ENCODE peak calls at places on chromosomes 16 and 17, in eight cellular contexts. Z is fibroblast of mammary gland, T is brain microvascular endothelial cell, F is fibroblast of lung, C is AG09309, A is IMR-90, K is psoas muscle, W is right lobe of liver. R is an unnamed sample.
A peak's percentile ranks its signal among the peaks of the same experiment; 100 is the strongest.

GRCh38 chr16:83701494-83701893 is 106.3 kb upstream of the HSBP1 start:
- DNase-seq in Z (peak; percentile 8), T (peak; percentile 43), F (peak; percentile 51), C (no peak), A (peak; percentile 45), K (no peak), W (no peak), R (peak; percentile 59)

GRCh38 chr17:223723-224471 is 42.4 kb upstream of the DOC2B start:
- DNase-seq in Z (no peak), T (no peak), F (no peak), C (no peak), A (no peak), K (peak; percentile 32), W (peak; percentile 39), R (no peak)

GRCh38 chr17:71516149-71516548 is 604.7 kb upstream of the SOX9 start:
- DNase-seq in Z (no peak), T (no peak), F (no peak), C (no peak), A (no peak), K (no peak), W (no peak), R (no peak)

GRCh38 chr17:2235792-2236365 is 67.7 kb downstream of the SMG6 start:
- DNase-seq in Z (peak; percentile 99), T (no peak), F (peak; percentile 47), C (no peak), A (no peak), K (peak; percentile 71), W (no peak), R (no peak)

GRCh38 chr16:68324780-68325357 is 14.1 kb downstream of the PRMT7 start:
- DNase-seq in Z (peak; percentile 22), T (no peak), F (no peak), C (no peak), A (no peak), K (no peak), W (no peak), R (no peak)

GRCh38 chr17:66398059-66398458 is 95.6 kb downstream of the PRKCA start:
- DNase-seq in Z (no peak), T (no peak), F (no peak), C (no peak), A (no peak), K (no peak), W (no peak), R (no peak)

GRCh38 chr17:35056013-35056412 is 7.5 kb downstream of the RFFL start:
- DNase-seq in Z (no peak), T (no peak), F (no peak), C (no peak), A (no peak), K (no peak), W (no peak), R (no peak)

GRCh38 chr17:72632026-72632684 is 460.3 kb downstream of the SLC39A11 start:
- DNase-seq in Z (no peak), T (no peak), F (no peak), C (no peak), A (no peak), K (no peak), W (no peak), R (no peak)

DNA sequence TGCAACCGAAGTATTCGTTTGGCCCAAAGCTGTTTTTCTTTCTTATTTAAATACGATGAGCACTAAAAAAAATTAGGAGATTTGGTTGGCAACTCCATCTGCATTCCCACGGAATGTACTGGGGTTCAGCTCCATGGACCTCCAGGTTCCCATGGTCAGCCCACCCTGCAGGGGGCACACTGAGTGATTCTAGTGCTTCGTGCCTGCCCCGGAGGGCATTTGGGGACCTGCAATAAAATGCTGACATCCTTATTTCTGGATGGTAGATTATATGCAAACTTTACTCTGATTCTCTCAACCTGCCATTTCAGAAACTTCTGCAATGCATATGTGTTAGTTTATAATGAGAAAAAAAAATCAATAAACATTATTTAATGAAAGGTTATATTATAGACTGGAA is 339.4 kb downstream of the XYLT1 start:
- DNase-seq in Z (no peak), T (no peak), F (no peak), C (no peak), A (no peak), K (no peak), W (no peak), R (no peak)
- TF ChIP-seq CTCF in Z (no peak), T (no peak), F (no peak), C (no peak), A (no peak), K (no peak), W (no peak), R (no peak)

DNA sequence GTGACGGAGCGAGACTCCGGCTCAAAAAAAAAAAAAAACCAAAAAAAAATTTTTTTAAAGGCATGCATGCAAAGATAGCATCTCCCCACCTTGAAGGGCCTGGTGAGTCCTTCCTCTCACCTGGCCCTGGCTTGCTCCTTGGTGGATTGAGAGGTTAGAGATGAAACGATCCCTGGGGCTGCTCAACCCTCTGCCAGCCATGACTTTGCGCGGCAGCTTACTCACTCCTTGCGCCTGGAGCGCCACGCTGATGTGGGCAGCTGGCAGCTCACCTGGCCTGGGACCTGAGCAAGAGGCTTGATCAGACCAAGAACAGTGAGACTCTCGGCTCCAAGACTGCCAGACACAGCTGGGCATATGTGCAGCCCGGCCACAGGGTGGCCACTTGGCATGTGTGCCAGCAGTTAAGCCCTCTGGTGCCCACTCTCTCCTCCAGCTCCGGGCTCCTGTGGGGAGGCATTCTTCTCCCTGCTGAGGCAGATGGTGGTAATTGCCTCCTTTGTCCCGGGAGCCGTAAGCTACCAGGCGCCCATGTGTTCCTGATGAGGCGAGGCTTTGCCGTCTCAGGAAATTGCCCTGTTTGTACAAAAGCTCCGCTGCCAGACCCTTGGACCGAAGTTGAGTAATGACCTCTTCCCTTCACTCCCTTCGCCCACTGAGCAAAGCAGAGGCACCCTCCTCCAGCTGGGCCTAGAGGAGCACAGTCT is 5.1 kb upstream of the EVPL start:
- DNase-seq in Z (no peak), T (no peak), F (no peak), C (no peak), A (no peak), K (no peak), W (no peak), R (no peak)
- TF ChIP-seq CTCF in Z (no peak), T (peak; percentile 13), F (no peak), C (no peak), A (no peak), K (no peak), W (no peak), R (no peak)

GRCh38 chr16:30084816-30085159 is 6.9 kb downstream of the TBX6 start:
- DNase-seq in Z (peak; percentile 52), T (no peak), F (no peak), C (no peak), A (no peak), K (peak; percentile 90), W (no peak), R (peak; percentile 40)

GRCh38 chr16:30087181-30087898 is 4.4 kb downstream of the TBX6 start:
- DNase-seq in Z (no peak), T (no peak), F (no peak), C (no peak), A (no peak), K (no peak), W (no peak), R (no peak)

GRCh38 chr16:30085820-30086219 is 5.9 kb downstream of the TBX6 start:
- DNase-seq in Z (no peak), T (no peak), F (no peak), C (no peak), A (no peak), K (no peak), W (no peak), R (no peak)

GRCh38 chr16:30085247-30085646 is 6.5 kb downstream of the TBX6 start:
- DNase-seq in Z (no peak), T (no peak), F (no peak), C (no peak), A (no peak), K (no peak), W (no peak), R (no peak)

GRCh38 chr16:30086291-30087140 is 5.2 kb downstream of the TBX6 start:
- DNase-seq in Z (no peak), T (no peak), F (no peak), C (no peak), A (no peak), K (no peak), W (no peak), R (no peak)
- TF ChIP-seq CTCF in Z (no peak), T (no peak), F (no peak), C (no peak), A (no peak), K (no peak), W (no peak), R (no peak)

GRCh38 chr17:48550313-48551205 is 5.7 kb upstream of the HOXB2 start:
- DNase-seq in Z (no peak), T (no peak), F (peak; percentile 41), C (no peak), A (peak; percentile 40), K (no peak), W (no peak), R (no peak)
- TF ChIP-seq CTCF in Z (no peak), T (peak; percentile 40), F (peak; percentile 27), C (peak; percentile 12), A (peak; percentile 43), K (no peak), W (no peak), R (no peak)

DNA sequence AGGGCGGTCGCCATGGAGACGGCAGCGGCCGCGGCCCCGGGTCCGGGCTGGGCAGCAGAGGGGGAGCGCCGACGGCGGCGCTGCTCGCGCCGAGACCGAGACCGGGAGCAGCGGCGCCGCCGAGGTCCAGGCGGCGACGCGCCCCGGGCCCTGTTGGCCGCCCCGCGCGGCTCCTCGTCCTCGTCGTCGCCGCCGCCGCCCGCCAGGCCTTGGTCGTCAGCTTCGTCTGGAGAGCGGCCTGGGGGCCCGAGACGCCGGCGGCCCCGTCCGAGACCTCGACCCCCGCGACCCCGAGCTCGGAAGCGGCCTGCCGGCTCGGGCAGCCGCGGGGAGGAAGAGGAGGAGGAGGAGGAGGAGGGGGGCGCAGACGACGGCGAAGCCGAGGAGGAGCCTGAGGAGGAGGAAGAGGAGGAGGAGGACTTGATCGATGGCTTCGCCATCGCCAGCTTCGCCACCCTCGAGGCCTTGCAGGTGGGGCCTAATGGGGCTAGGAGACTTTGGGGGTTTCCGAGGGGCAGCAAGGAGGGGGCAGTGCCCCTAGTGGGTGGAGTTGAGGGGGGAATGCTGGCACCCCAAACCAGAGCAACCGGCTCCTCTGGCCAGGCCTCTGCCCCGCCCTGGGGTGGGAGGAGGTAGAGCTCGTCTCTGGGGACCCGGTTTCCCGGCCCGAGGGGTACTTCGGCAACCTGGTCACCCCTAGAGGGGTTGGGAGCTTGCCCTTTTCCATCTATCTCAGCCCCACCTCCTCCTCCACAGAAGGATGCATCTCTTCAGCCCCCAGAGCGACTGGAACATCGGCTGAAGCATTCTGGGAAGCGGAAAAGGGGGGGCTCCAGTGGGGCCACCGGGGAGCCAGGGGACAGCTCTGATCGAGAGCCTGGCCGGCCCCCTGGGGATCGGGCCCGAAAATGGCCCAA is 1.5 kb downstream of the FBRS start:
- DNase-seq in Z (no peak), T (no peak), F (peak; percentile 26), C (no peak), A (no peak), K (peak; percentile 75), W (no peak), R (no peak)
- TF ChIP-seq CTCF in Z (no peak), T (peak; percentile 22), F (peak; percentile 7), C (no peak), A (peak; percentile 4), K (no peak), W (no peak), R (no peak)

R was measured in fibroblast of villous mesenchyme.